ENCODE peak calls at places on chromosomes 5 and 9, in nine cellular contexts. One of them, this sample, is unnamed.

GRCh38 chr9:71795097-71795807 is 26.9 kb upstream of the CEMIP2 start:
- DNase-seq in tibial nerve: no peak
- DNase-seq in cardiac muscle cell: no peak
- DNase-seq in IMR-90: no peak
- DNase-seq in tibial artery: no peak
- DNase-seq in omental fat pad: no peak
- DNase-seq in PC-3: no peak
- DNase-seq in AG09309: no peak
- DNase-seq in CD8-positive, alpha-beta T cell: no peak
- DNase-seq in this sample: no peak

GRCh38 chr5:133396187-133396621 is 216.1 kb downstream of the FSTL4 start:
- DNase-seq in tibial artery: no peak
- DNase-seq in AG09309: no peak
- DNase-seq in IMR-90: no peak
- DNase-seq in PC-3: no peak
- DNase-seq in cardiac muscle cell: no peak
- DNase-seq in tibial nerve: no peak
- DNase-seq in CD8-positive, alpha-beta T cell: no peak
- DNase-seq in omental fat pad: no peak
- DNase-seq in this sample: no peak

GRCh38 chr5:55338092-55338613 is 30.4 kb downstream of the MTREX start:
- DNase-seq in cardiac muscle cell: no peak
- DNase-seq in AG09309: no peak
- DNase-seq in CD8-positive, alpha-beta T cell: no peak
- DNase-seq in tibial nerve: no peak
- DNase-seq in omental fat pad: no peak
- DNase-seq in tibial artery: no peak
- DNase-seq in IMR-90: peak; percentile 2
- DNase-seq in PC-3: no peak
- DNase-seq in this sample: no peak

GRCh38 chr9:93574091-93574899 is 2.1 kb upstream of the PHF2 start:
- DNase-seq in omental fat pad: no peak
- DNase-seq in tibial nerve: no peak
- DNase-seq in PC-3: no peak
- DNase-seq in IMR-90: no peak
- DNase-seq in cardiac muscle cell: no peak
- DNase-seq in CD8-positive, alpha-beta T cell: no peak
- DNase-seq in AG09309: no peak
- DNase-seq in tibial artery: no peak
- DNase-seq in this sample: no peak

GRCh38 chr5:141873933-141874261 is 4.3 kb downstream of the PCDH1 start:
- DNase-seq in cardiac muscle cell: no peak
- DNase-seq in tibial nerve: no peak
- DNase-seq in tibial artery: no peak
- DNase-seq in IMR-90: no peak
- DNase-seq in AG09309: no peak
- DNase-seq in PC-3: no peak
- DNase-seq in CD8-positive, alpha-beta T cell: no peak
- DNase-seq in omental fat pad: no peak
- DNase-seq in this sample: no peak

GRCh38 chr5:66849803-66850202 is 253.6 kb downstream of the MAST4 start:
- DNase-seq in AG09309: peak; percentile 20
- DNase-seq in tibial nerve: no peak
- DNase-seq in PC-3: peak; percentile 39
- DNase-seq in IMR-90: peak; percentile 55
- DNase-seq in cardiac muscle cell: no peak
- DNase-seq in CD8-positive, alpha-beta T cell: no peak
- DNase-seq in omental fat pad: no peak
- DNase-seq in tibial artery: no peak
- DNase-seq in this sample: no peak

GRCh38 chr5:103450333-103451061 is 112.1 kb downstream of the NUDT12 start:
- DNase-seq in AG09309: peak; percentile 69
- DNase-seq in tibial nerve: no peak
- DNase-seq in omental fat pad: no peak
- DNase-seq in IMR-90: peak; percentile 88
- DNase-seq in cardiac muscle cell: no peak
- DNase-seq in CD8-positive, alpha-beta T cell: no peak
- DNase-seq in PC-3: peak; percentile 87
- DNase-seq in tibial artery: no peak
- DNase-seq in this sample: no peak

GRCh38 chr9:124766815-124767554 is 4.1 kb downstream of the NR6A1 start:
- DNase-seq in CD8-positive, alpha-beta T cell: no peak
- DNase-seq in omental fat pad: no peak
- DNase-seq in tibial nerve: no peak
- DNase-seq in AG09309: no peak
- DNase-seq in PC-3: no peak
- DNase-seq in IMR-90: no peak
- DNase-seq in cardiac muscle cell: no peak
- DNase-seq in tibial artery: no peak
- DNase-seq in this sample: no peak

GRCh38 chr5:68048529-68048928 is 167.0 kb upstream of the PIK3R1 start:
- DNase-seq in AG09309: no peak
- DNase-seq in IMR-90: no peak
- DNase-seq in cardiac muscle cell: no peak
- DNase-seq in tibial nerve: no peak
- DNase-seq in tibial artery: no peak
- DNase-seq in omental fat pad: no peak
- DNase-seq in PC-3: no peak
- DNase-seq in CD8-positive, alpha-beta T cell: no peak
- DNase-seq in this sample: no peak

GRCh38 chr9:9078301-9078700 is 1278.7 kb upstream of the DMAC1 start:
- DNase-seq in AG09309: no peak
- DNase-seq in CD8-positive, alpha-beta T cell: no peak
- DNase-seq in omental fat pad: no peak
- DNase-seq in tibial nerve: no peak
- DNase-seq in cardiac muscle cell: no peak
- DNase-seq in IMR-90: no peak
- DNase-seq in tibial artery: no peak
- DNase-seq in PC-3: no peak
- DNase-seq in this sample: no peak

DNA sequence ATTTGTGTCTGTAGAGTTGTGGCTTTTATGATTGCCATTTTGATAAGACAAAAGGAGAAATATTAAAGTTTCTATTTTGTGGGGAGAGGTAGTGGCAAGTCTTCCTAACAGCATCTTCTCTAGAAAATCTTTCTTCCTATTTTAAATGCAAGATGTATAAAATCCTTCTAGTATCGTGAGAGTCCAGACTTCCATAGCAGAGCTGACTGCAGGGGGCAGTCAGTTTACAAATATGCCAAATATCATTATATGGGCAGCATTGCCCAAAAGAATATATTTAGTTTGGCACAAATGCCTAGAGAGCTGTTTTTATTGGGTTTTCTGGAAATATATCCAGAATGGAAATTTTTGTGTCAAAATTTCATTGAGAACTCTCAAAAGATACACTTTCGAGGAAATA is 82.1 kb upstream of the ALDH1A1 start:
- DNase-seq in AG09309: no peak
- DNase-seq in cardiac muscle cell: no peak
- DNase-seq in PC-3: peak; percentile 11
- DNase-seq in IMR-90: no peak
- DNase-seq in tibial nerve: no peak
- DNase-seq in omental fat pad: no peak
- DNase-seq in tibial artery: no peak
- DNase-seq in CD8-positive, alpha-beta T cell: no peak
- DNase-seq in this sample: no peak
- TF ChIP-seq CTCF in AG09309: peak; percentile 16
- TF ChIP-seq CTCF in cardiac muscle cell: peak; percentile 26
- TF ChIP-seq CTCF in PC-3: peak; percentile 41
- TF ChIP-seq CTCF in IMR-90: no peak
- TF ChIP-seq CTCF in tibial nerve: no peak
- TF ChIP-seq CTCF in omental fat pad: no peak
- TF ChIP-seq CTCF in tibial artery: peak; percentile 63
- TF ChIP-seq CTCF in CD8-positive, alpha-beta T cell: no peak
- TF ChIP-seq CTCF in this sample: no peak

DNA sequence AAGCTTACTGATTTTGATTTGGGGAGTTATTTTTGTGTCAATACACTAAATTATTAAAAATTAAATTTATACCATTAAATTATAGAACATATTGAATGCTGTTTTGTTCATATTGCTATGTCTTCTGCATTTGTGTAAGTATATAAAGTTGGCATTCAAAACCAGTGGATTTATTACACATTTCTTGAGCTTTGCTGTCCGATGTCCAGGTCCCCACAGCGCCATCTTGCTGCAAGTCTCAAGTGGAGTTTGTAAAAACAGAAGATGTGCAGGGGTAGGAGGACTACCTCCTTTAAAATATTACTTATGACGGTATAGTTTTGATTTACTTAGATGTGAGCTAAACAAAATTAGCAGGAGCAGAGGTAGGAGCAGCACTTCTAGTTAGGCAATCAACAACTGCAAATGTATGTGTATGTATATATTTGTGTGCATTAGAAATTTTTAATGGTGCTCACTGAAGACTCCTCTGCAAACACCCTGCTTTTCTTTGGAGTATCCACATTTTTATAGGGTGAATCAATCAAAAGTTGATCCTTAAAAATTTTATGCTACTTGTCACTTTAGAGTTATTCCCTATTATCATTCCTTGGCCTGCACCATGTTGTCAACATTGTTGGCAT is 37.4 kb downstream of the CPEB4 start:
- DNase-seq in AG09309: no peak
- DNase-seq in tibial nerve: no peak
- DNase-seq in tibial artery: peak; percentile 35
- DNase-seq in CD8-positive, alpha-beta T cell: peak; percentile 18
- DNase-seq in cardiac muscle cell: peak; percentile 63
- DNase-seq in IMR-90: peak; percentile 57
- DNase-seq in PC-3: peak; percentile 72
- DNase-seq in omental fat pad: no peak
- DNase-seq in this sample: peak; percentile 5
- TF ChIP-seq CTCF in AG09309: peak; percentile 61
- TF ChIP-seq CTCF in tibial nerve: no peak
- TF ChIP-seq CTCF in tibial artery: no peak
- TF ChIP-seq CTCF in CD8-positive, alpha-beta T cell: peak; percentile 51
- TF ChIP-seq CTCF in cardiac muscle cell: peak; percentile 67
- TF ChIP-seq CTCF in IMR-90: peak; percentile 49
- TF ChIP-seq CTCF in PC-3: peak; percentile 82
- TF ChIP-seq CTCF in omental fat pad: no peak
- TF ChIP-seq CTCF in this sample: peak; percentile 55

GRCh38 chr5:110045153-110045552 is 355.4 kb downstream of the MAN2A1 start:
- DNase-seq in tibial nerve: no peak
- DNase-seq in PC-3: peak; percentile 32
- DNase-seq in CD8-positive, alpha-beta T cell: no peak
- DNase-seq in tibial artery: no peak
- DNase-seq in cardiac muscle cell: no peak
- DNase-seq in IMR-90: no peak
- DNase-seq in omental fat pad: no peak
- DNase-seq in AG09309: no peak
- DNase-seq in this sample: peak; percentile 11
- TF ChIP-seq CTCF in tibial nerve: no peak
- TF ChIP-seq CTCF in PC-3: peak; percentile 52
- TF ChIP-seq CTCF in CD8-positive, alpha-beta T cell: no peak
- TF ChIP-seq CTCF in tibial artery: no peak
- TF ChIP-seq CTCF in cardiac muscle cell: peak; percentile 8
- TF ChIP-seq CTCF in IMR-90: no peak
- TF ChIP-seq CTCF in omental fat pad: no peak
- TF ChIP-seq CTCF in AG09309: peak; percentile 22
- TF ChIP-seq CTCF in this sample: peak; percentile 38

DNA sequence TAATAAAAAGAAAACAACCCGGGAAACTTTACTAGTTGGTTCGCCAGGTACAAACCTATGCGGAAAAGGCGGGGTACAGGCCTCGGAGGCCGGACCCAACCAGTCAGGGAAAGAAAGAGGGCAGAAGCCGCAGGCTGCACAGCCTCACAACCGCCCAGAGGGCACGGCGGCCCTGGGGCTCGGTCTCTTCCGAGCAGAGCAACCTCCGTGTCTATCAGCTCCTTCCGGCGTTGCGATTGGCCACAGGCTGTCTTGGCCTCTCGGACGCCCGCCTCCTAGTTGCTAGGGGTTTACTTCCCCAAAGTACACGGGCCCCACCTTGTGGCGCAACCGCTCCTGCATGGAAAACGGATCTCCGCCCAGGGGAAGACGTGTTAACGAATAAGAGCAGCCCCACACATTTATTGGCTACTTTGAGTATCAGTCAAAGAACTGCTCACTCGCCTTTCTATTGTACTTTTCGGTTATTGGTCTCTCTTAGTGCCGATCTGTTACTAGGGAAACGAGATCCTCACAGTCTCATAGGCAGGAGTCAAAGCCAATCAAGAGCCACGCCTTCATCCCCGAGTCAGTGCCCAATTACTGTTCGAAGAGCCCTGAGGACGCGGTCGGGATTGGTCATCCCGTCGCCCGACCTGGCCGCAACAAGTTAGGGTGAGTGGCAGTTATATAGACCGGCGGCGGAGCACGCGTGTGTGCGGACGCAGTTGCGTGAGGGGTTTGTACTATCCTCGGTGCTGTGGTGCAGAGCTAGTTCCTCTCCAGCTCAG is at the start of gene G3BP1:
- DNase-seq in CD8-positive, alpha-beta T cell: peak; percentile 98
- DNase-seq in AG09309: peak; percentile 100
- DNase-seq in tibial nerve: peak; percentile 100
- DNase-seq in cardiac muscle cell: peak; percentile 100
- DNase-seq in omental fat pad: peak; percentile 98
- DNase-seq in IMR-90: peak; percentile 100
- DNase-seq in PC-3: peak; percentile 100
- DNase-seq in tibial artery: peak; percentile 100
- DNase-seq in this sample: peak; percentile 100
- TF ChIP-seq CTCF in CD8-positive, alpha-beta T cell: peak; percentile 42
- TF ChIP-seq CTCF in AG09309: peak; percentile 79
- TF ChIP-seq CTCF in tibial nerve: peak; percentile 62
- TF ChIP-seq CTCF in cardiac muscle cell: peak; percentile 65
- TF ChIP-seq CTCF in omental fat pad: peak; percentile 6
- TF ChIP-seq CTCF in IMR-90: peak; percentile 96
- TF ChIP-seq CTCF in PC-3: peak; percentile 69
- TF ChIP-seq CTCF in tibial artery: peak; percentile 1
- TF ChIP-seq CTCF in this sample: peak; percentile 62

GRCh38 chr9:88533951-88534455 is 975 bp upstream of the NXNL2 start:
- DNase-seq in cardiac muscle cell: peak; percentile 25
- DNase-seq in AG09309: no peak
- DNase-seq in tibial artery: peak; percentile 27
- DNase-seq in CD8-positive, alpha-beta T cell: no peak
- DNase-seq in IMR-90: peak; percentile 57
- DNase-seq in PC-3: peak; percentile 57
- DNase-seq in tibial nerve: no peak
- DNase-seq in omental fat pad: no peak
- DNase-seq in this sample: peak; percentile 25
- TF ChIP-seq CTCF in cardiac muscle cell: no peak
- TF ChIP-seq CTCF in AG09309: no peak
- TF ChIP-seq CTCF in tibial artery: no peak
- TF ChIP-seq CTCF in CD8-positive, alpha-beta T cell: no peak
- TF ChIP-seq CTCF in IMR-90: no peak
- TF ChIP-seq CTCF in PC-3: peak; percentile 9
- TF ChIP-seq CTCF in tibial nerve: no peak
- TF ChIP-seq CTCF in omental fat pad: no peak
- TF ChIP-seq CTCF in this sample: peak; percentile 5

DNA sequence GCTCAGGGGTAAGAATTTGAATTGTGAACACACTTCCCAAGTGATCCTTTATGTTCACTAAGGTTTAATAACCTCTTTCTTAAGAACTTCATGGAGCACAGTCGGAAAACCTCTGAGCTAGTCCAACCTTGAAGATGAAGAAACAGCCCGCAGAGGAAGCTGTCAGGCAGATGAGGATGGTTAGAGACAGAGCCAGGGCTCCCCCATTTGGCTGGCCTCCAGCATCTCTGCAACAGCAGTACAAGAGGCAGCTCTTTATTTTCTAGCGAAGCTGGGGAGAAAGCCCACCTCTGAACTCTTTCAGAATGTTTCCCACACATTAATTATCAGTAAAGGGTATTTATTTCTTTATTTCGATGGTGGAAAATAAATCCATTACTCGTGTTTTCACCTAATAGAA is 350.8 kb downstream of the DMRT2 start:
- DNase-seq in tibial artery: no peak
- DNase-seq in PC-3: no peak
- DNase-seq in cardiac muscle cell: peak; percentile 2
- DNase-seq in CD8-positive, alpha-beta T cell: no peak
- DNase-seq in tibial nerve: no peak
- DNase-seq in IMR-90: no peak
- DNase-seq in AG09309: no peak
- DNase-seq in omental fat pad: no peak
- DNase-seq in this sample: no peak
- TF ChIP-seq CTCF in tibial artery: no peak
- TF ChIP-seq CTCF in PC-3: no peak
- TF ChIP-seq CTCF in cardiac muscle cell: no peak
- TF ChIP-seq CTCF in CD8-positive, alpha-beta T cell: no peak
- TF ChIP-seq CTCF in tibial nerve: no peak
- TF ChIP-seq CTCF in IMR-90: no peak
- TF ChIP-seq CTCF in AG09309: no peak
- TF ChIP-seq CTCF in omental fat pad: no peak
- TF ChIP-seq CTCF in this sample: no peak

This sample was measured in AG09319.